ENCODE peak calls at places on chromosome 2, in four cellular contexts. One of them, this sample, is unnamed.

GRCh38 chr2:132620115-132620514 is 49.9 kb downstream of the LYPD1 start:
- DNase-seq in stimulated activated CD4-positive, alpha-beta T cell treated with anti-CD3 and anti-CD28 coated beads, Interleukin-12 subunit alpha, Interleukin-12 subunit beta, amount 100 ng/mL, for 4 hours: no peak
- DNase-seq in ovary: no peak
- DNase-seq in NCI-H1930: no peak
- DNase-seq in this sample: peak; percentile 64

GRCh38 chr2:26421961-26422360 is 20.2 kb downstream of the DRC1 start:
- DNase-seq in stimulated activated CD4-positive, alpha-beta T cell treated with anti-CD3 and anti-CD28 coated beads, Interleukin-12 subunit alpha, Interleukin-12 subunit beta, amount 100 ng/mL, for 4 hours: no peak
- DNase-seq in ovary: no peak
- DNase-seq in NCI-H1930: no peak
- DNase-seq in this sample: no peak

GRCh38 chr2:203873921-203874631 is 6.5 kb downstream of the CTLA4 start:
- DNase-seq in stimulated activated CD4-positive, alpha-beta T cell treated with anti-CD3 and anti-CD28 coated beads, Interleukin-12 subunit alpha, Interleukin-12 subunit beta, amount 100 ng/mL, for 4 hours: no peak
- DNase-seq in ovary: no peak
- DNase-seq in NCI-H1930: no peak
- DNase-seq in this sample: no peak

GRCh38 chr2:10772201-10772867 is 40.3 kb downstream of the PDIA6 start:
- DNase-seq in stimulated activated CD4-positive, alpha-beta T cell treated with anti-CD3 and anti-CD28 coated beads, Interleukin-12 subunit alpha, Interleukin-12 subunit beta, amount 100 ng/mL, for 4 hours: no peak
- DNase-seq in ovary: no peak
- DNase-seq in NCI-H1930: no peak
- DNase-seq in this sample: no peak

GRCh38 chr2:68715353-68716041 is 19.1 kb upstream of the ARHGAP25 start:
- DNase-seq in stimulated activated CD4-positive, alpha-beta T cell treated with anti-CD3 and anti-CD28 coated beads, Interleukin-12 subunit alpha, Interleukin-12 subunit beta, amount 100 ng/mL, for 4 hours: no peak
- DNase-seq in ovary: peak; percentile 17
- DNase-seq in NCI-H1930: peak; percentile 27
- DNase-seq in this sample: peak; percentile 63

GRCh38 chr2:108073425-108074072 is 87.2 kb downstream of the SLC5A7 start:
- DNase-seq in stimulated activated CD4-positive, alpha-beta T cell treated with anti-CD3 and anti-CD28 coated beads, Interleukin-12 subunit alpha, Interleukin-12 subunit beta, amount 100 ng/mL, for 4 hours: no peak
- DNase-seq in ovary: no peak
- DNase-seq in NCI-H1930: no peak
- DNase-seq in this sample: no peak

GRCh38 chr2:74002515-74003391 is 18.0 kb downstream of the TET3 start:
- DNase-seq in stimulated activated CD4-positive, alpha-beta T cell treated with anti-CD3 and anti-CD28 coated beads, Interleukin-12 subunit alpha, Interleukin-12 subunit beta, amount 100 ng/mL, for 4 hours: peak; percentile 71
- DNase-seq in ovary: peak; percentile 83
- DNase-seq in NCI-H1930: peak; percentile 83
- DNase-seq in this sample: peak; percentile 96

GRCh38 chr2:15749460-15750432 is 158.1 kb downstream of the DDX1 start:
- DNase-seq in stimulated activated CD4-positive, alpha-beta T cell treated with anti-CD3 and anti-CD28 coated beads, Interleukin-12 subunit alpha, Interleukin-12 subunit beta, amount 100 ng/mL, for 4 hours: no peak
- DNase-seq in ovary: no peak
- DNase-seq in NCI-H1930: no peak
- DNase-seq in this sample: peak; percentile 14

GRCh38 chr2:232219932-232220331 is 158.6 kb upstream of the ALPP start:
- DNase-seq in stimulated activated CD4-positive, alpha-beta T cell treated with anti-CD3 and anti-CD28 coated beads, Interleukin-12 subunit alpha, Interleukin-12 subunit beta, amount 100 ng/mL, for 4 hours: no peak
- DNase-seq in ovary: no peak
- DNase-seq in NCI-H1930: no peak
- DNase-seq in this sample: no peak

GRCh38 chr2:108492364-108492763 is 41.9 kb upstream of the LIMS1 start:
- DNase-seq in stimulated activated CD4-positive, alpha-beta T cell treated with anti-CD3 and anti-CD28 coated beads, Interleukin-12 subunit alpha, Interleukin-12 subunit beta, amount 100 ng/mL, for 4 hours: no peak
- DNase-seq in ovary: no peak
- DNase-seq in NCI-H1930: no peak
- DNase-seq in this sample: peak; percentile 87

GRCh38 chr2:227480528-227480927 is 8.6 kb downstream of the AGFG1 start:
- DNase-seq in stimulated activated CD4-positive, alpha-beta T cell treated with anti-CD3 and anti-CD28 coated beads, Interleukin-12 subunit alpha, Interleukin-12 subunit beta, amount 100 ng/mL, for 4 hours: no peak
- DNase-seq in ovary: no peak
- DNase-seq in NCI-H1930: no peak
- DNase-seq in this sample: no peak

GRCh38 chr2:127173073-127173472 is 47.0 kb downstream of the CYP27C1 start:
- DNase-seq in stimulated activated CD4-positive, alpha-beta T cell treated with anti-CD3 and anti-CD28 coated beads, Interleukin-12 subunit alpha, Interleukin-12 subunit beta, amount 100 ng/mL, for 4 hours: no peak
- DNase-seq in ovary: no peak
- DNase-seq in NCI-H1930: no peak
- DNase-seq in this sample: peak; percentile 98

GRCh38 chr2:241092677-241093076 is 9.4 kb downstream of the MTERF4 start:
- DNase-seq in stimulated activated CD4-positive, alpha-beta T cell treated with anti-CD3 and anti-CD28 coated beads, Interleukin-12 subunit alpha, Interleukin-12 subunit beta, amount 100 ng/mL, for 4 hours: no peak
- DNase-seq in ovary: no peak
- DNase-seq in NCI-H1930: no peak
- DNase-seq in this sample: no peak

GRCh38 chr2:95267458-95268207 is 6.6 kb upstream of the PROM2 start:
- DNase-seq in stimulated activated CD4-positive, alpha-beta T cell treated with anti-CD3 and anti-CD28 coated beads, Interleukin-12 subunit alpha, Interleukin-12 subunit beta, amount 100 ng/mL, for 4 hours: no peak
- DNase-seq in ovary: no peak
- DNase-seq in NCI-H1930: no peak
- DNase-seq in this sample: no peak

GRCh38 chr2:235054919-235055318 is 103.1 kb downstream of the SH3BP4 start:
- DNase-seq in stimulated activated CD4-positive, alpha-beta T cell treated with anti-CD3 and anti-CD28 coated beads, Interleukin-12 subunit alpha, Interleukin-12 subunit beta, amount 100 ng/mL, for 4 hours: no peak
- DNase-seq in ovary: no peak
- DNase-seq in NCI-H1930: no peak
- DNase-seq in this sample: no peak

GRCh38 chr2:235135990-235136561 is 184.3 kb downstream of the SH3BP4 start:
- DNase-seq in stimulated activated CD4-positive, alpha-beta T cell treated with anti-CD3 and anti-CD28 coated beads, Interleukin-12 subunit alpha, Interleukin-12 subunit beta, amount 100 ng/mL, for 4 hours: peak; percentile 44
- DNase-seq in ovary: peak; percentile 65
- DNase-seq in NCI-H1930: peak; percentile 68
- DNase-seq in this sample: peak; percentile 94

GRCh38 chr2:48946444-48947048 is 191.0 kb upstream of the LHCGR start:
- DNase-seq in stimulated activated CD4-positive, alpha-beta T cell treated with anti-CD3 and anti-CD28 coated beads, Interleukin-12 subunit alpha, Interleukin-12 subunit beta, amount 100 ng/mL, for 4 hours: no peak
- DNase-seq in ovary: no peak
- DNase-seq in NCI-H1930: peak; percentile 22
- DNase-seq in this sample: peak; percentile 62

GRCh38 chr2:113079123-113079522 is 11.4 kb downstream of the IL1F10 start:
- DNase-seq in stimulated activated CD4-positive, alpha-beta T cell treated with anti-CD3 and anti-CD28 coated beads, Interleukin-12 subunit alpha, Interleukin-12 subunit beta, amount 100 ng/mL, for 4 hours: no peak
- DNase-seq in ovary: no peak
- DNase-seq in NCI-H1930: no peak
- DNase-seq in this sample: no peak

GRCh38 chr2:231924889-231925275 is 1.3 kb downstream of the NPPC start:
- DNase-seq in stimulated activated CD4-positive, alpha-beta T cell treated with anti-CD3 and anti-CD28 coated beads, Interleukin-12 subunit alpha, Interleukin-12 subunit beta, amount 100 ng/mL, for 4 hours: no peak
- DNase-seq in ovary: no peak
- DNase-seq in NCI-H1930: no peak
- DNase-seq in this sample: no peak

GRCh38 chr2:132681766-132682165 is 11.8 kb upstream of the LYPD1 start:
- DNase-seq in stimulated activated CD4-positive, alpha-beta T cell treated with anti-CD3 and anti-CD28 coated beads, Interleukin-12 subunit alpha, Interleukin-12 subunit beta, amount 100 ng/mL, for 4 hours: no peak
- DNase-seq in ovary: no peak
- DNase-seq in NCI-H1930: no peak
- DNase-seq in this sample: no peak

This sample was measured in GM23248.